ENCODE peak calls at places on chromosomes 12 and 14, in four cellular contexts. W is A549, P is stomach, I is Peyer's patch. Y is an unnamed sample.

GRCh38 chr14:103879570-103880333 is 32.4 kb upstream of the PPP1R13B start:
- DNase-seq in W (peak; percentile 75), P (peak; percentile 91), I (peak; percentile 87), Y (no peak)

GRCh38 chr12:77213316-77213715 is 147.9 kb upstream of the E2F7 start:
- DNase-seq in W (no peak), P (peak; percentile 36), I (no peak), Y (no peak)

GRCh38 chr14:103748539-103748867 is 32.9 kb downstream of the ZFYVE21 start:
- DNase-seq in W (no peak), P (peak; percentile 26), I (no peak), Y (no peak)

GRCh38 chr14:20384886-20385285 is 28.4 kb downstream of the TEP1 start:
- DNase-seq in W (no peak), P (no peak), I (no peak), Y (no peak)

GRCh38 chr12:67068773-67069450 is 200.2 kb upstream of the CAND1 start:
- DNase-seq in W (peak; percentile 67), P (peak; percentile 34), I (peak; percentile 73), Y (no peak)

GRCh38 chr14:55957950-55958349 is 160.3 kb upstream of the PELI2 start:
- DNase-seq in W (no peak), P (no peak), I (no peak), Y (no peak)

GRCh38 chr12:90497923-90498545 is 456.9 kb downstream of the CCER1 start:
- DNase-seq in W (no peak), P (no peak), I (no peak), Y (no peak)

GRCh38 chr12:71312767-71313375 is 126.7 kb upstream of the LGR5 start:
- DNase-seq in W (no peak), P (no peak), I (no peak), Y (no peak)

GRCh38 chr14:88204221-88204620 is 118.8 kb downstream of the KCNK10 start:
- DNase-seq in W (no peak), P (no peak), I (no peak), Y (no peak)

GRCh38 chr12:128942960-128943477 is 89.7 kb downstream of the GLT1D1 start:
- DNase-seq in W (no peak), P (no peak), I (no peak), Y (no peak)

GRCh38 chr12:31896514-31897039 is 62.6 kb upstream of the RESF1 start:
- DNase-seq in W (no peak), P (peak; percentile 52), I (peak; percentile 92), Y (no peak)

GRCh38 chr12:60266381-60266852 is 670.6 kb downstream of the SLC16A7 start:
- DNase-seq in W (peak; percentile 84), P (no peak), I (no peak), Y (no peak)

GRCh38 chr12:4809013-4809448 is 88.8 kb downstream of the GALNT8 start:
- DNase-seq in W (no peak), P (no peak), I (peak; percentile 49), Y (no peak)

GRCh38 chr12:122793685-122794106 is 19.3 kb downstream of the CCDC62 start:
- DNase-seq in W (peak; percentile 73), P (no peak), I (no peak), Y (no peak)

GRCh38 chr12:16062611-16063010 is 151.5 kb downstream of the DERA start:
- DNase-seq in W (no peak), P (no peak), I (no peak), Y (no peak)

GRCh38 chr14:82223276-82223675 is 689.6 kb upstream of the SEL1L start:
- DNase-seq in W (no peak), P (no peak), I (no peak), Y (no peak)

GRCh38 chr14:67759916-67760315 is 56.5 kb downstream of the ZFYVE26 start:
- DNase-seq in W (no peak), P (no peak), I (no peak), Y (no peak)

GRCh38 chr12:64102339-64102738 is 119.8 kb downstream of the KICS2 start:
- DNase-seq in W (no peak), P (no peak), I (no peak), Y (no peak)

GRCh38 chr12:39490500-39491276 is 47.8 kb upstream of the KIF21A start:
- DNase-seq in W (peak; percentile 61), P (no peak), I (no peak), Y (no peak)

GRCh38 chr14:45112886-45113772 is 21.2 kb downstream of the FKBP3 start:
- DNase-seq in W (peak; percentile 77), P (no peak), I (no peak), Y (no peak)

GRCh38 chr12:10098762-10099161 is at the start of gene CLEC1A:
- DNase-seq in W (no peak), P (no peak), I (no peak), Y (peak; percentile 35)

GRCh38 chr12:7512528-7512927 is 9.0 kb upstream of the CD163 start:
- DNase-seq in W (peak; percentile 67), P (no peak), I (no peak), Y (no peak)

GRCh38 chr12:41944241-41944640 is 200.4 kb downstream of the GXYLT1 start:
- DNase-seq in W (no peak), P (no peak), I (no peak), Y (no peak)

GRCh38 chr12:30985814-30986452 is 59.4 kb downstream of the TSPAN11 start:
- DNase-seq in W (peak; percentile 55), P (peak; percentile 59), I (peak; percentile 53), Y (peak; percentile 70)

GRCh38 chr12:2779281-2779680 is 15.5 kb upstream of the FKBP4 start:
- DNase-seq in W (no peak), P (no peak), I (no peak), Y (no peak)

GRCh38 chr12:54688309-54689033 is 40.3 kb upstream of the DCD start:
- DNase-seq in W (no peak), P (peak; percentile 31), I (no peak), Y (no peak)

DNA sequence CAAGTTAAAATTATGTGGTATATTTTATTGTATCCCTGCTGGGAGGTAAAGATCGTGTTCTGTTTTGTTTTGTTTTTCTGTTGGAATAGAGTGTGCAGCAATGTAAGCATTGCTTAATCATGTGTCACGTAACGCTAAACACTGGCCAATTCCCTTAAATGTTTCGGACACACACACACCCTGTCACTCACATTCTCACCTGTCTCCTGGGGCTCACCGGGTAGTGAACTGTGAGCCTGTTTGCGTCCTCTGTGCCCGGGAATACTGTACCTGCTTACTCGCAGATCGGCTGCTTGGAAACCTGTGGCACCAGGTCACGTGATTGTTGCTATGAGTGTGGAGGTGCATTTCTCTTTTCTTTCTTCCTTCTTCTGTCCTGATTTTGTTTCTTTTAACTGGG is 181.3 kb downstream of the ESR2 start:
- DNase-seq in W (no peak), P (peak; percentile 58), I (peak; percentile 75), Y (no peak)
- TF ChIP-seq POLR2A in W (no peak), P (no peak), I (no peak), Y (no peak)

GRCh38 chr12:46368138-46368537 is 4.4 kb downstream of the SLC38A2 start:
- DNase-seq in W (no peak), P (no peak), I (no peak), Y (no peak)

GRCh38 chr12:46364777-46365580 is 7.6 kb downstream of the SLC38A2 start:
- DNase-seq in W (peak; percentile 53), P (peak; percentile 84), I (peak; percentile 70), Y (no peak)

GRCh38 chr12:46365951-46366379 is 6.6 kb downstream of the SLC38A2 start:
- DNase-seq in W (no peak), P (no peak), I (no peak), Y (no peak)

GRCh38 chr12:46367351-46368029 is 5.1 kb downstream of the SLC38A2 start:
- DNase-seq in W (no peak), P (no peak), I (no peak), Y (no peak)

DNA sequence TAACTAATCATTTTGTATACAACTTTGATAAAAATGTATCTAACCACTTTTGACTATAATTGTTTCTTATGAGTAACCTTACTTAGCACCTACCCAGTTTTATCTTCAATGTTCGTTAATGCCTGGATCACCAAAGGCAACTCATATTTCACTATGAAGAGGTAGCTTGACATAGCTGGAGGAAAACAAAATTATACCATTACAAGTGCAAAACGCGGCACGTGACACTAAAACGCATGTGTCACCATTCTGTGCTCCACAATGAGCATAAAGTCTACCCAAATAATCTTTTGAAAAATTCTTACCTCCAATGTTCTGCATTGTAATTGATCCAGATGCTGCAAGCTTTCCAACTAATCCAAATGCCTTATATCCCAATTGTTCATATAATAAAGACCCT is 5.8 kb downstream of the SLC38A2 start:
- DNase-seq in W (no peak), P (no peak), I (no peak), Y (no peak)
- TF ChIP-seq POLR2A in W (no peak), P (no peak), I (no peak), Y (no peak)

GRCh38 chr14:89954045-89955021 is at the start of gene EFCAB11:
- DNase-seq in W (peak; percentile 97), P (peak; percentile 98), I (peak; percentile 98), Y (peak; percentile 98)
- TF ChIP-seq POLR2A in W (peak; percentile 56), P (no peak), I (no peak), Y (peak; percentile 27)

DNA sequence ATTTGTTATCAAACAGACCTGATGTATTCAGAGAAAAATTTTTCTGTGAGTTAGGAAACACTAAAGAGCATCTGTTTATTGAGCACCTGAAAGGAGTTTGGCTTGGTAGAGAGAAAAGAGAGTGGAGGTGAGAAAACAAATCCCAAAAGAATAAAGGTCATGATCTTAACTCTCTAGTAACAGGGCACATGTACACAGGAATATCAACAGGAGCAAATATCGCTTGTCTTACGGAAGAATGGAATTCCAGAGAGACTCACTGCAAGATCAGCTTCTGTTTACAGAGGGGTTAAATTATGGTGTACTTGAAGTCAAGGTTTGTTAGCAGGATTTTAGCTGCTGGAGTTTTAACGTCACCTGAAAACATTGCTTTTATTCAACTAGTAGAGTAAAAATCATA is 78.8 kb downstream of the SPPL3 start:
- DNase-seq in W (no peak), P (no peak), I (no peak), Y (no peak)
- TF ChIP-seq POLR2A in W (no peak), P (no peak), I (no peak), Y (no peak)

GRCh38 chr12:55830601-55831406 is 1.4 kb upstream of the DNAJC14 start:
- DNase-seq in W (peak; percentile 48), P (peak; percentile 67), I (peak; percentile 84), Y (peak; percentile 84)
- TF ChIP-seq POLR2A in W (peak; percentile 43), P (no peak), I (peak; percentile 7), Y (peak; percentile 65)

GRCh38 chr12:51905507-51906438 is 1.5 kb upstream of the ACVRL1 start:
- DNase-seq in W (no peak), P (peak; percentile 52), I (peak; percentile 82), Y (peak; percentile 90)
- TF ChIP-seq POLR2A in W (no peak), P (no peak), I (no peak), Y (peak; percentile 51)

DNA sequence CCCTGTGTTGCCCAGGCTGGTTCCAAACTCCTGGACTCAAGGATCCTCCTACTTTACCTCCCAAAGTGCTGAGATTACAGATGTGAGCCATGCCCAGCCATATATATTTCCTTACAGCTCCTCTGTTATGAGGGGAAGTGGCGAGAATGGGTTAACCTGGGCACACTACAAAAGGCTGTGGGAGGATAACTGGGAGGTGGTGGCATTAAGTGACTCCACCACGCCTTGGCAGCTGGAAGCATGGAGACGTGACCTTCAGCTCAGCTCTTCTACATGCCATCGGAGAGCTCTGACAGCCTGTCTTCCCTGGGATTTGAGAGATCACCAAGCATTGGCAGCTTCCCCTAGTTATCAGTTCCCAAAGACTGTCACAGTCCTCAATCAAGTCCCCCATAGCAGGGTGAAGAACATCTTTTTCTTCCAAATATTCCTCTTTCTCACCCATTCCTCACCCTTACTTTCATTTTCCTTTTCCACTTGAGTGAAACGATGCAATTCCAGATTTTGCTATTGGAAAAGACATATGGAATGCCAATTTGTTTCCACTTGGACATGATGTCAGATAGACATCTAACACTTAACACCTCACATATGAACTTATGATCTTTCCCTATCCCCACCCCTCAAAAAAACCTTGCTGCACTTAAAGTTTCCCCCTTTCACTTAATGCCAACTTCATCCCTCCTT is 48.5 kb downstream of the PHLDA1 start:
- DNase-seq in W (peak; percentile 44), P (no peak), I (no peak), Y (no peak)
- TF ChIP-seq POLR2A in W (no peak), P (no peak), I (no peak), Y (no peak)

Y was measured in heart left ventricle.